ENCODE peak calls at places on chromosomes 12 and 14, in seven cellular contexts. I, L, J, U, Z, A and H are unnamed samples.

GRCh38 chr12:2752676-2753371 is 41.9 kb upstream of the FKBP4 start:
- DNase-seq in L (peak), I (peak), Z (peak), A (peak), J (peak), U (peak), H (no peak)

GRCh38 chr12:106001819-106002218 is 136.9 kb downstream of the NUAK1 start:
- DNase-seq in Z (no peak), J (no peak), A (no peak), I (no peak), L (no peak), U (no peak), H (no peak)

GRCh38 chr12:23230899-23231298 is 605.9 kb downstream of the ETNK1 start:
- DNase-seq in Z (no peak), U (no peak), L (no peak), J (no peak), A (no peak), I (no peak), H (no peak)

GRCh38 chr12:25377475-25378179 is 126.9 kb upstream of the KRAS start:
- DNase-seq in L (no peak), A (no peak), U (peak), J (no peak), Z (no peak), I (no peak), H (no peak)

GRCh38 chr12:47102845-47103666 is 23.3 kb upstream of the AMIGO2 start:
- DNase-seq in Z (no peak), I (no peak), J (no peak), U (peak), A (no peak), L (no peak), H (no peak)

GRCh38 chr14:60738843-60739508 is 4.4 kb downstream of the MNAT1 start:
- DNase-seq in L (no peak), A (no peak), J (no peak), Z (no peak), U (no peak), I (no peak), H (no peak)

GRCh38 chr14:50829472-50830043 is 1.4 kb downstream of the NIN start:
- DNase-seq in U (no peak), L (no peak), A (no peak), Z (no peak), J (no peak), I (no peak), H (no peak)

GRCh38 chr12:110590806-110591326 is 7.7 kb upstream of the PPTC7 start:
- DNase-seq in A (no peak), U (peak), L (no peak), J (no peak), Z (no peak), I (no peak), H (no peak)

DNA sequence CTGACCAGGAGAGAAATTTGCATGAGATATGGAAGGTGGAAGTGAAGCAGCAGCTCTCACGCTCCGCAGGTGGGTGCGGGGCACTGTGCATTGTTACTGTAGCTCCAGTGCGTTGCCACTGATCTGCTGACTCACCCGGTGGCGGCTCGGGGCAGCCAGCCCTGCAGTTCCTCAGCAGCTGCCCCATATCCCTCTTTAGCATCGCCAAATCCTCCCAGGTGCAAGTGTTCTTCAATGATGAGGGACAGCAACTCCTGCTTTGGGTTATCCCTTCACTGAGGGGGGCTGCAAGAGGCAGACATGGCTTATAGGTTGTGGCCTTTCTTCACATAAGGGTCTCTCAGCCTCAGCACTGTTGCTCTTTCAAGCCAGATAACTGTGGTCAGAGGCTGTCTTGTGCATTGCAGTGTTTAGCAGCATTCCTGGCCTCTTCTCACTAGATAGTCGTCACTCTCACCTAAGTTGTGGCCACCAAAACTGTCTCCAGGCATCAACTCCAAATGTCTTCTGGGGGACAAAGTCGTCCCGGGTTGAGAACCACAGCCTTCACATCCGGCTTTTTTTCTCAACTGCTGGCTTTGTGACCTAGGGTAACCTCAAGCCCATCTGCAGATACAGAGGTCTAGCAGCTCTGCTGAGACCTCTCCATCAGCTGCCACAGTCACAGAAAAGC is 180.8 kb downstream of the EFCAB11 start:
- DNase-seq in L (peak), U (peak), J (peak), Z (peak), A (peak), I (peak), H (peak)
- TF ChIP-seq POLR2A in L (no peak), U (no peak), J (no peak), Z (no peak), A (no peak), I (no peak), H (no peak)

DNA sequence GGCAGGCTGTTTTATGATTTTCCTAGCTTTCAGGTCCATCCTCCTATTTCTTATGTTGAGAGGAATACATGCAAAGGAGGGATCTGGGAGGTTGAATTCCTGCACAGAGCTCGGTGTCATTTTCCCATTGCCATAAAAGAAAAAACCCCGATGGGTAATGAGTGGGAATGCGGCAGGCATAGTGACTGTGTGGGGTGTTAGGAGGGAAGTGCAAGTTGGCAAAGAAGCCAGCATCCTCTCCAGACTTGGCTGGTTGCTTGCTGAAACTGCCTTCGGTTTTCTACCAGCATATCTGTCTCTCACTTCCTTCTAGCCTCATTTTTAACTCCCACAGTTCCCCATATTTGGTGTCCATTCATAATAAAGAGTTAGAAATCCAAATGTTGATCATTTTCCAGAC is 1046.1 kb downstream of the SLC6A15 start:
- DNase-seq in Z (no peak), A (no peak), U (no peak), J (no peak), I (no peak), L (no peak), H (no peak)
- TF ChIP-seq POLR2A in Z (no peak), A (no peak), U (no peak), J (no peak), I (no peak), L (no peak), H (no peak)

DNA sequence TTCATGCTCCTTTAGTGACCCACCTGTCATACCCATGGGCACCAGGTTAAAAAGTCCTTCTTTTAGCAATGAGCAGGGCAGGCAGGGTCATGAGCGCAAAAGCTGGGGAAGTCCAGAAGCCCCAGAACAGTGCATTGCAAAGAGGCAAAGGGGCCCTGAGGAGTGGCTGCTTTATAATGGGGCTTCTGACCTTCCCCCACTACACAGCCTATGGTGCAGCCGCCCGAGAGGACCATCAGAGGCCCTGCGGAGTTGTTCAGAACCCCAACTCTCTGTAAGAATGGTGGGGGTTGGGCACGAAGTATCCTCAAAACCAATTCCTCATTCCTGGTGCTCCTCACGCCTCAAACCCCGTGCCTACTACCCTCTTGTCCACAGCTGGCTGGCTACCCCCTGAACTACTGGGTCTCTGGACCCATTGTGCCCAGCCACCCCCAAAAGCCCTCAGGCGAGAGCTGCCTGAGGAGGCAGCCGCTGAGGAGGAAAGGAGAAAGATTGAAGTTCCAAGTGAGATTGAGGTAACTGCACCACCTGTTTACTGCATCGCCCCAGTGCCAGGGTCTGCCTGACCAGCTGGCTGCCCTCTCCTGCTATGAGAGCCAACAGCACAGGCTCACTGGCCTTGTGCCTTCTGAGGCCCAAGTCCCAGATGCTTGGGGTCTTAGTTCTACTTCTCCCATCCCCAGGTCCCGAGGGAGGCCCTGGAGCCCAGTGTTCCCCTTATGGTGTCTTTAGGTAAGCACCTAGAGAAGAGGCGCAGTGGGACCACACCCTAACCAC is 6.7 kb downstream of the REC8 start:
- DNase-seq in Z (peak), J (no peak), L (no peak), U (no peak), I (no peak), A (no peak), H (no peak)
- TF ChIP-seq POLR2A in Z (no peak), J (no peak), L (no peak), U (no peak), I (no peak), A (peak), H (no peak)

GRCh38 chr12:120534203-120534702 is at the start of gene RNF10:
- DNase-seq in I (peak), L (peak), A (peak), J (peak), U (peak), Z (peak), H (peak)
- TF ChIP-seq POLR2A in I (peak), L (peak), A (peak), J (peak), U (peak), Z (peak), H (peak)

GRCh38 chr14:55075628-55076027 is 24.2 kb downstream of the MAPK1IP1L start:
- DNase-seq in J (no peak), I (no peak), A (no peak), Z (no peak), U (peak), L (no peak), H (no peak)

GRCh38 chr14:55073856-55074255 is 22.4 kb downstream of the MAPK1IP1L start:
- DNase-seq in J (no peak), L (no peak), U (peak), Z (no peak), I (no peak), A (no peak), H (no peak)

GRCh38 chr14:55071051-55071450 is 19.6 kb downstream of the MAPK1IP1L start:
- DNase-seq in L (no peak), Z (no peak), I (no peak), U (peak), A (no peak), J (no peak), H (no peak)

GRCh38 chr14:55074662-55075061 is 23.2 kb downstream of the MAPK1IP1L start:
- DNase-seq in I (no peak), L (no peak), Z (no peak), U (peak), A (no peak), J (no peak), H (no peak)

GRCh38 chr14:55071870-55072640 is 20.6 kb downstream of the MAPK1IP1L start:
- DNase-seq in U (peak), I (no peak), L (no peak), J (peak), Z (no peak), A (no peak), H (peak)
- TF ChIP-seq POLR2A in U (peak), I (no peak), L (no peak), J (no peak), Z (no peak), A (no peak), H (no peak)